ENCODE peak calls at places on chromosomes 6 and 20, in six cellular contexts. O, E, D, U, Y and W are unnamed samples.

GRCh38 chr20:46400253-46400652 is 6.2 kb downstream of the ELMO2 start:
- DNase-seq in O (no peak), E (peak), D (no peak), U (no peak), Y (no peak), W (no peak)

GRCh38 chr6:167476844-167477595 is 152.1 kb downstream of the TTLL2 start:
- DNase-seq in O (no peak), E (no peak), D (no peak), U (no peak), Y (no peak), W (peak)

GRCh38 chr6:110509617-110510231 is 33.3 kb upstream of the SLC22A16 start:
- DNase-seq in O (no peak), E (peak), D (no peak), U (no peak), Y (no peak), W (no peak)

GRCh38 chr6:103184776-103185175 is 1674.9 kb downstream of the HACE1 start:
- DNase-seq in O (no peak), E (no peak), D (no peak), U (no peak), Y (no peak), W (no peak)

GRCh38 chr6:95519228-95520037 is 57.9 kb upstream of the MANEA start:
- DNase-seq in O (no peak), E (no peak), D (no peak), U (no peak), Y (no peak), W (peak)

GRCh38 chr20:1667510-1668085 is 10.0 kb upstream of the SIRPG start:
- DNase-seq in O (no peak), E (no peak), D (no peak), U (no peak), Y (no peak), W (no peak)

GRCh38 chr6:14658030-14658429 is 540.5 kb downstream of the CD83 start:
- DNase-seq in O (no peak), E (no peak), D (no peak), U (no peak), Y (no peak), W (no peak)

GRCh38 chr20:45470262-45470931 is 844 bp downstream of the WFDC2 start:
- DNase-seq in O (no peak), E (peak), D (peak), U (no peak), Y (no peak), W (peak)

GRCh38 chr6:161584051-161584450 is 310.2 kb upstream of the AGPAT4 start:
- DNase-seq in O (no peak), E (no peak), D (no peak), U (no peak), Y (no peak), W (no peak)

GRCh38 chr6:153790048-153790447 is 249.0 kb upstream of the OPRM1 start:
- DNase-seq in O (no peak), E (peak), D (no peak), U (no peak), Y (no peak), W (no peak)

GRCh38 chr6:43383021-43383667 is 13.7 kb upstream of the ZNF318 start:
- DNase-seq in O (no peak), E (peak), D (no peak), U (no peak), Y (no peak), W (no peak)

GRCh38 chr6:21538186-21538798 is 55.3 kb upstream of the SOX4 start:
- DNase-seq in O (no peak), E (no peak), D (no peak), U (no peak), Y (no peak), W (no peak)

GRCh38 chr6:68728580-68728979 is 93.5 kb downstream of the ADGRB3 start:
- DNase-seq in O (no peak), E (peak), D (no peak), U (no peak), Y (no peak), W (no peak)

GRCh38 chr6:142844065-142844755 is 100.8 kb downstream of the HIVEP2 start:
- DNase-seq in O (no peak), E (no peak), D (no peak), U (no peak), Y (no peak), W (no peak)

GRCh38 chr20:63274381-63275228 is 2.0 kb downstream of the ARFGAP1 start:
- DNase-seq in O (no peak), E (no peak), D (no peak), U (no peak), Y (no peak), W (no peak)

GRCh38 chr6:147384737-147385710 is 123.5 kb upstream of the SAMD5 start:
- DNase-seq in O (no peak), E (no peak), D (no peak), U (no peak), Y (no peak), W (no peak)

GRCh38 chr6:38337819-38338465 is 301.8 kb downstream of the BTBD9 start:
- DNase-seq in O (no peak), E (peak), D (no peak), U (no peak), Y (no peak), W (no peak)

GRCh38 chr20:54284928-54285704 is 77.2 kb downstream of the PFDN4 start:
- DNase-seq in O (no peak), E (peak), D (no peak), U (no peak), Y (no peak), W (no peak)

GRCh38 chr6:132005177-132005576 is 54.0 kb upstream of the CCN2 start:
- DNase-seq in O (no peak), E (no peak), D (no peak), U (no peak), Y (no peak), W (no peak)

GRCh38 chr20:56362833-56363413 is 4.1 kb downstream of the FAM210B start:
- DNase-seq in O (no peak), E (no peak), D (no peak), U (no peak), Y (no peak), W (no peak)

GRCh38 chr6:150635906-150636514 is 36.3 kb downstream of the PLEKHG1 start:
- DNase-seq in O (no peak), E (no peak), D (no peak), U (no peak), Y (no peak), W (no peak)

GRCh38 chr20:49987015-49987867 is 4.5 kb downstream of the SNAI1 start:
- DNase-seq in O (no peak), E (peak), D (no peak), U (no peak), Y (no peak), W (no peak)

GRCh38 chr20:36544134-36545018 is 3.1 kb downstream of the MYL9 start:
- DNase-seq in O (no peak), E (peak), D (no peak), U (no peak), Y (no peak), W (no peak)

GRCh38 chr6:73032586-73032985 is 192.7 kb downstream of the KHDC1L start:
- DNase-seq in O (no peak), E (peak), D (no peak), U (no peak), Y (no peak), W (no peak)

GRCh38 chr6:24154121-24154520 is 28.1 kb downstream of the NRSN1 start:
- DNase-seq in O (no peak), E (no peak), D (no peak), U (no peak), Y (no peak), W (no peak)

GRCh38 chr6:44679906-44680698 is 292.6 kb downstream of the CDC5L start:
- DNase-seq in O (no peak), E (no peak), D (no peak), U (no peak), Y (no peak), W (no peak)

GRCh38 chr6:43242908-43243648 is at the start of gene TTBK1:
- DNase-seq in O (no peak), E (no peak), D (peak), U (no peak), Y (no peak), W (no peak)

GRCh38 chr6:46170357-46171289 is at the start of gene ENPP5:
- DNase-seq in O (peak), E (no peak), D (peak), U (peak), Y (peak), W (peak)

GRCh38 chr6:125170376-125170775 is 16.8 kb downstream of the TPD52L1 start:
- DNase-seq in O (no peak), E (peak), D (no peak), U (no peak), Y (no peak), W (no peak)

GRCh38 chr6:144064831-144065668 is 30.3 kb downstream of the SF3B5 start:
- DNase-seq in O (no peak), E (no peak), D (no peak), U (no peak), Y (no peak), W (no peak)

GRCh38 chr20:47857142-47857993 is 72.1 kb upstream of the SULF2 start:
- DNase-seq in O (no peak), E (peak), D (no peak), U (no peak), Y (no peak), W (no peak)

GRCh38 chr6:158799051-158799792 is 19.9 kb downstream of the EZR start:
- DNase-seq in O (no peak), E (peak), D (no peak), U (no peak), Y (no peak), W (no peak)

GRCh38 chr6:34513628-34514027 is 42.5 kb downstream of the SPDEF start:
- DNase-seq in O (no peak), E (no peak), D (no peak), U (no peak), Y (no peak), W (no peak)

GRCh38 chr6:43669050-43669921 is 18.3 kb downstream of the MRPS18A start:
- DNase-seq in O (no peak), E (peak), D (peak), U (no peak), Y (no peak), W (no peak)

GRCh38 chr6:57064809-57065208 is 18.3 kb downstream of the KIAA1586 start:
- DNase-seq in O (no peak), E (peak), D (no peak), U (no peak), Y (no peak), W (no peak)

GRCh38 chr6:107740496-107741190 is 83.5 kb downstream of the SCML4 start:
- DNase-seq in O (no peak), E (no peak), D (no peak), U (no peak), Y (peak), W (no peak)

GRCh38 chr20:58892932-58893224 is 40.4 kb downstream of the GNAS start:
- DNase-seq in O (no peak), E (no peak), D (no peak), U (no peak), Y (no peak), W (no peak)